ENCODE peak calls at places on chromosomes 2 and 18, in five cellular contexts. One of them, this sample, is unnamed.
A peak's percentile ranks its signal among the peaks of the same experiment; 100 is the strongest.

GRCh38 chr2:241870611-241871537 is 1.3 kb downstream of the RTP5 start:
- DNase-seq in tibial nerve: no peak
- DNase-seq in suprapubic skin: no peak
- DNase-seq in K562: no peak
- DNase-seq in heart left ventricle: peak; percentile 18
- DNase-seq in this sample: no peak

GRCh38 chr2:1993711-1994682 is 249.7 kb upstream of the PXDN start:
- DNase-seq in tibial nerve: no peak
- DNase-seq in suprapubic skin: no peak
- DNase-seq in K562: no peak
- DNase-seq in heart left ventricle: no peak
- DNase-seq in this sample: no peak

GRCh38 chr2:164314148-164314547 is 307.1 kb downstream of the GRB14 start:
- DNase-seq in tibial nerve: no peak
- DNase-seq in suprapubic skin: no peak
- DNase-seq in K562: no peak
- DNase-seq in heart left ventricle: no peak
- DNase-seq in this sample: peak; percentile 19

GRCh38 chr18:3401669-3402620 is 48.0 kb upstream of the TGIF1 start:
- DNase-seq in tibial nerve: no peak
- DNase-seq in suprapubic skin: no peak
- DNase-seq in K562: no peak
- DNase-seq in heart left ventricle: no peak
- DNase-seq in this sample: no peak

GRCh38 chr18:58015045-58015444 is 29.0 kb upstream of the NEDD4L start:
- DNase-seq in tibial nerve: no peak
- DNase-seq in suprapubic skin: no peak
- DNase-seq in K562: no peak
- DNase-seq in heart left ventricle: no peak
- DNase-seq in this sample: no peak

GRCh38 chr2:56522605-56523089 is 338.9 kb downstream of the CCDC85A start:
- DNase-seq in tibial nerve: no peak
- DNase-seq in suprapubic skin: no peak
- DNase-seq in K562: no peak
- DNase-seq in heart left ventricle: peak; percentile 64
- DNase-seq in this sample: peak; percentile 70

GRCh38 chr2:75068546-75068945 is 110.1 kb downstream of the POLE4 start:
- DNase-seq in tibial nerve: no peak
- DNase-seq in suprapubic skin: no peak
- DNase-seq in K562: no peak
- DNase-seq in heart left ventricle: no peak
- DNase-seq in this sample: no peak

GRCh38 chr2:56132138-56132537 is 51.7 kb upstream of the CCDC85A start:
- DNase-seq in tibial nerve: no peak
- DNase-seq in suprapubic skin: no peak
- DNase-seq in K562: peak; percentile 25
- DNase-seq in heart left ventricle: no peak
- DNase-seq in this sample: no peak

GRCh38 chr18:79903787-79904356 is 47.6 kb downstream of the SLC66A2 start:
- DNase-seq in tibial nerve: no peak
- DNase-seq in suprapubic skin: peak; percentile 59
- DNase-seq in K562: no peak
- DNase-seq in heart left ventricle: no peak
- DNase-seq in this sample: no peak

GRCh38 chr2:8803658-8804379 is 33.6 kb downstream of the KIDINS220 start:
- DNase-seq in tibial nerve: no peak
- DNase-seq in suprapubic skin: no peak
- DNase-seq in K562: peak; percentile 73
- DNase-seq in heart left ventricle: no peak
- DNase-seq in this sample: peak; percentile 67
- TF ChIP-seq CTCF in tibial nerve: no peak
- TF ChIP-seq CTCF in suprapubic skin: no peak
- TF ChIP-seq CTCF in K562: peak; percentile 22
- TF ChIP-seq CTCF in heart left ventricle: no peak
- TF ChIP-seq CTCF in this sample: no peak

DNA sequence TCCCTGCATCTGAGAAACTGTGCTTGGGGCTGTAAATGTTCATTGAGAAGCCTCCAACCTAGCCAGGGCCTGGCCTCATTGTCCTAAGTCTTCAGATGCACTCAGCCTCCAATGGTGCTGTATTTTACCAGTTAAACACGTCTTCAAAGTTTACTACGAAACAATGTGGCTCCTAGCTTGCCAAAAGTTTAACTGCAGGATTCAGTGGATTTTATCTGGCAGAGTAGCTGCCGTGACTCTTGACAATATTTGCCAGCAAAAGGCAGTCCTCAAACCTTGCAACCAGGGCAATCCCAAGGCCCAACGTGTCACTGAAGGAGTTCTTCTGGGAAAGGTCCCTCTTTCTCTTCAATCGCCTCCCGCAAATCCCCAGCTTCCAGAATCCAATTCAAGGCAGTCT is 1.1 kb downstream of the PID1 start:
- DNase-seq in tibial nerve: no peak
- DNase-seq in suprapubic skin: no peak
- DNase-seq in K562: no peak
- DNase-seq in heart left ventricle: no peak
- DNase-seq in this sample: no peak
- H3K4me3 ChIP-seq in tibial nerve: no peak overlapping the region
- H3K4me3 ChIP-seq in suprapubic skin: peak overlapping the region; percentile 75
- H3K4me3 ChIP-seq in K562: no peak overlapping the region
- H3K4me3 ChIP-seq in heart left ventricle: no peak overlapping the region
- H3K4me3 ChIP-seq in this sample: no peak overlapping the region

GRCh38 chr2:21095714-21096113 is 28.1 kb upstream of the TDRD15 start:
- DNase-seq in tibial nerve: no peak
- DNase-seq in suprapubic skin: no peak
- DNase-seq in K562: no peak
- DNase-seq in heart left ventricle: no peak
- DNase-seq in this sample: no peak

GRCh38 chr2:21099281-21099907 is 24.4 kb upstream of the TDRD15 start:
- DNase-seq in tibial nerve: no peak
- DNase-seq in suprapubic skin: no peak
- DNase-seq in K562: no peak
- DNase-seq in heart left ventricle: no peak
- DNase-seq in this sample: no peak

GRCh38 chr2:21098294-21098693 is 25.5 kb upstream of the TDRD15 start:
- DNase-seq in tibial nerve: no peak
- DNase-seq in suprapubic skin: no peak
- DNase-seq in K562: no peak
- DNase-seq in heart left ventricle: no peak
- DNase-seq in this sample: no peak

GRCh38 chr2:21096458-21096857 is 27.3 kb upstream of the TDRD15 start:
- DNase-seq in tibial nerve: no peak
- DNase-seq in suprapubic skin: no peak
- DNase-seq in K562: no peak
- DNase-seq in heart left ventricle: no peak
- DNase-seq in this sample: no peak

DNA sequence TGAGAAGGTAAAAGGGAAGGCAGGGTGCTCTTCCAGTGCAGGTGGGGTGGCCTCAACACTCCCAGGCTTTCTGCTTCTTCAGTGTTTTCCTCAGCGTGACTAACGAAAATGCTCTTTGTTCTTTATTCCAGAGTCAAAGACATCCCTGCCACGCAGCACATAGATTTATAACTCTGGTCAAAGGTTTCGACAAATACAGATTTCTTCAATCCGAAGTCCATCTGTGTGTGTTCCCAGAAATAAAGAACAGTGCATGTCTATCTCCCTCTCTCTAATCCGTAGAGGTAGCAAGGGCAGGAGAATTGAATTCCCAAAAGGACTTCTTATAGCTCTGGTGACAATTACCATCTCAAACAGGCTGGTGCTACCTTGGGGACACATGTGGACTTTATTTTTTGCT is 26.4 kb upstream of the TDRD15 start:
- DNase-seq in tibial nerve: no peak
- DNase-seq in suprapubic skin: no peak
- DNase-seq in K562: no peak
- DNase-seq in heart left ventricle: no peak
- DNase-seq in this sample: no peak
- TF ChIP-seq POLR2A in tibial nerve: no peak
- TF ChIP-seq POLR2A in suprapubic skin: no peak
- TF ChIP-seq POLR2A in K562: no peak
- TF ChIP-seq POLR2A in heart left ventricle: no peak
- TF ChIP-seq POLR2A in this sample: no peak

DNA sequence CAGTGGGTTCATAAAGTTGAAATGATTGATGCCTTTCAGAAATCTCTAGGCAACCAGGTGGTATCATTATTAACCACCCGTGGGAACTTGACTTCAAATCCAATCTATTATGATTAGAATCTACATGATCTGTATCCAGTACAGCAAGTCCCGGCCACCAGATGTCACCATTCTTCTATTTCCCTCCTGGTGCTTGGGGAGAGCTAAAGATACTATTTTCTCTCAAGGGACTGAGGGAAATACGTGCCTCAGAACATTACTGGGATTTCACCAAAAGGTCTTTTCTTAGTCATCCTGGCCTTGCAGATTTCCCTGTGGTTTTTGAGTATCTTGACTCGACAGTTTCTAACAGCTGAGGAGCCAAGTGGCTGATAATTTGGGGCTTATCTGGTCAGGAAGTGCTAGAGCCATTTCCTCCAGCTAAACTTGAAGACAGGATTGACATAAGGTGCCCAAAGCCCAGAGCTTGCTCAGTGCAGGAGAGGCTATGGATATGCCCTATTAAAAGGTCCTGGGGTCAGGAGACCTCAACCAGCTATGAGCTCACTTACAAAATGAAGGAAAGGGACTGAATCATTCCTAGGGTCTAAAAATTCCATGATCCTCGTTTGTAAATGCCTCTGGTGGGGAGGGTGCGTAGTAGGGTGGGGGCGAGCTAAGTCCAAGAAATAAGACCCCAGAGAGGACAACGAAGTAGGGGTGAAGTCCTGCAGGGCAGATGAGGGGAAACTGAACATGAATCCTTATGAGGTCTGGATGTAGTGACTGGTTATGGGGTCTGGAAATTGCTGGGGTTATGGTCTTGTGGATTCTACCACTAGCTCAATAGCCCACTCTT is 135.4 kb upstream of the MGAT5 start:
- DNase-seq in tibial nerve: peak; percentile 85
- DNase-seq in suprapubic skin: peak; percentile 92
- DNase-seq in K562: peak; percentile 66
- DNase-seq in heart left ventricle: peak; percentile 91
- DNase-seq in this sample: peak; percentile 85
- TF ChIP-seq CTCF in tibial nerve: peak; percentile 81
- TF ChIP-seq CTCF in suprapubic skin: peak; percentile 69
- TF ChIP-seq CTCF in K562: peak; percentile 80
- TF ChIP-seq CTCF in heart left ventricle: peak; percentile 86
- TF ChIP-seq CTCF in this sample: peak; percentile 87

GRCh38 chr18:23994361-23994902 is 20.1 kb upstream of the TTC39C start:
- DNase-seq in tibial nerve: no peak
- DNase-seq in suprapubic skin: peak; percentile 72
- DNase-seq in K562: no peak
- DNase-seq in heart left ventricle: no peak
- DNase-seq in this sample: peak; percentile 36
- H3K4me3 ChIP-seq in tibial nerve: no peak overlapping the region
- H3K4me3 ChIP-seq in suprapubic skin: no peak overlapping the region
- H3K4me3 ChIP-seq in K562: no peak overlapping the region
- H3K4me3 ChIP-seq in heart left ventricle: no peak overlapping the region
- H3K4me3 ChIP-seq in this sample: no peak overlapping the region

DNA sequence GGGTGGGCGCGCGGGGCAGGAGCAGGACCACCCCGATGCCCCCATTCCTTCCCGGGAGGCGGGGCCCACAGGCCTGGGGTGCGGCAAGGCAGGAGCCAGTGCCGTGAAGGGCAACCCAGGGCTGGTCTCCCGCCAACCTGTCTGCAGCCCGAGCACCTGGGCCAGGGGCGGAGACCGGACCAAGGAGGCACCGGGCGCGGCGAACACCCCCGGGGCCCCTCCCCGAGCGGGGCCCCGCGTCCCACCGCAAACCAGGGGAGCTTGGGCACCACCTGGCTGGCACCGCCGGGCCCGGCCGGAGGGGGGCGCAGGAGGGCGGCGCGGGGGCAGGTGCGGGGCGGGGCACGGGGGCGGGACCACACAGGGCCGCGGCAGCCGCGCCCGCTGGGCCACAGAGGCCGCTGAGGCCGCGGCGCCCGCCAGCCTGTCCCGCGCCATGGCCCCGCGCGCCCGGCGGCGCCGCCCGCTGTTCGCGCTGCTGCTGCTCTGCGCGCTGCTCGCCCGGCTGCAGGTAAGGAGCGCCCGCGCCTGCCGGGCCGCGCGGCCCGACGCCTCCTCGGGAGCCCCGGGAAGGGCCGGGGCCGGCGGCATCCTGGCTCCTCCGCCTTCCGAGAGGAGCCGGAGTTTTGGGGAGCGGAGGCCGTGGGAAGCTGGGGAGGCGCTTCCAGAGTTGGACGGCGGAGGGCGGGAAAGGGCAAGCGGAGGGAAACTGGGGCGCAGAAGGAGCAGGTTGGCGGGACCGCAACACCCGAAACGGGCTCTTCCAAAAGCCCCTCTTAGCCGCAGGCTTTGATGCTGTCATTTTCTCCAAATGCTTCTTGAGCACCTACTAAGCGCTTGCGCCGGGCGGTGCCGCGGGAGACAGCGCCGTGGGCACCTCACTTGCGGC is at the start of gene TNFRSF11A:
- DNase-seq in tibial nerve: no peak
- DNase-seq in suprapubic skin: peak; percentile 64
- DNase-seq in K562: peak; percentile 83
- DNase-seq in heart left ventricle: no peak
- DNase-seq in this sample: peak; percentile 60
- TF ChIP-seq POLR2A in tibial nerve: no peak
- TF ChIP-seq POLR2A in suprapubic skin: no peak
- TF ChIP-seq POLR2A in K562: no peak
- TF ChIP-seq POLR2A in heart left ventricle: no peak
- TF ChIP-seq POLR2A in this sample: no peak